ENCODE peak calls at places on chromosomes 12 and 14, in seven cellular contexts. B is cardiac fibroblast, X is heart left ventricle, A is astrocyte, C is fibroblast of the aortic adventitia, Q is choroid plexus epithelial cell, W is tibial artery. N is an unnamed sample.

GRCh38 chr12:46900734-46901463 is 75.1 kb upstream of the SLC38A4 start:
- DNase-seq in B (no peak), X (no peak), A (no peak), C (no peak), Q (no peak), W (no peak), N (no peak)

GRCh38 chr12:74689071-74689655 is 151.5 kb downstream of the ATXN7L3B start:
- DNase-seq in B (peak), X (no peak), A (peak), C (peak), Q (peak), W (no peak), N (no peak)

GRCh38 chr12:24905431-24905830 is 43.5 kb downstream of the BCAT1 start:
- DNase-seq in B (peak), X (no peak), A (peak), C (peak), Q (no peak), W (no peak), N (no peak)

GRCh38 chr14:74664717-74665116 is 48.2 kb downstream of the AREL1 start:
- DNase-seq in B (no peak), X (no peak), A (no peak), C (no peak), Q (no peak), W (no peak), N (no peak)

GRCh38 chr14:65940056-65940735 is 527.7 kb downstream of the FUT8 start:
- DNase-seq in B (peak), X (no peak), A (no peak), C (no peak), Q (no peak), W (no peak), N (no peak)

GRCh38 chr12:106022568-106023012 is 116.2 kb downstream of the NUAK1 start:
- DNase-seq in B (peak), X (no peak), A (no peak), C (peak), Q (no peak), W (no peak), N (no peak)

GRCh38 chr12:13192719-13193118 is 3.8 kb upstream of the EMP1 start:
- DNase-seq in B (no peak), X (no peak), A (no peak), C (no peak), Q (no peak), W (no peak), N (no peak)

GRCh38 chr14:61565836-61566536 is 129.3 kb upstream of the HIF1A start:
- DNase-seq in B (peak), X (no peak), A (peak), C (peak), Q (peak), W (no peak), N (no peak)

GRCh38 chr12:18139989-18140596 is 50.1 kb upstream of the RERGL start:
- DNase-seq in B (peak), X (no peak), A (no peak), C (peak), Q (peak), W (no peak), N (no peak)

GRCh38 chr14:88297306-88297705 is 25.8 kb downstream of the KCNK10 start:
- DNase-seq in B (no peak), X (no peak), A (no peak), C (no peak), Q (no peak), W (no peak), N (no peak)

GRCh38 chr12:11651785-11652184 is 2.3 kb downstream of the ETV6 start:
- DNase-seq in B (peak), X (no peak), A (no peak), C (peak), Q (peak), W (no peak), N (no peak)

DNA sequence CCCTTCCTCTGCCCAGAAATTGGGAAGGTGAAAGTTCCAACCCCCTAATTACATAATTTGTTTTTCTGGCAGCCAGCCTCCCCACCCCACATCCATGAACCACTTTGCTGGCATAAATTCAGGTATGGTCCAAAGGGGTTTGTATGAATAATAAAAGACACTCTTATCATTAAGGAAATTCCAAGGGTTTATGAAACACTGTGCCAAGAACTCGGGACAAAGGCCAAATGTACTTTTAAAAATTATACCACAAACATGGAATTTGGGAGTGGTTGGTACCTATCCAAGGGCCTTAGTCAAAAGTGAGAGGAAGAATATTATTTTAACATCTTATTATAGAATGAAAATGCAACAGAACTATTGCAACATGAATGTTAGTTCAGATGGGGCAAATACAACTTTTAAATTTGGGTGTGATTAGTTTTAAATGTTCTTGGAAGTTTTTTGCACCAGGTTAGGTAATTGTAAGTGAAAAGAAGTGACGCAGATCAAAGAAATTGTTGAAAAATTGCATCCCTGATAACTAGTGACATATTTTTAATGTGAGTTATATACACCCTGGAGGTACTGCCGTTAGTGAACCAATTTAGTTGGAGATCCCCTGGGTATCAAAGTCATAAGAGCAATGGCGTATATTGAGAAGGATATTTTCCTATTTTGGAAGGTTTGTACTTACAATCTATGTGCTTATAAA is 217.8 kb downstream of the TMEM117 start:
- DNase-seq in B (peak), X (no peak), A (peak), C (peak), Q (peak), W (no peak), N (no peak)
- H3K4me3 ChIP-seq in B (no peak), X (no peak), A (no peak), C (no peak), Q (no peak), W (no peak), N (no peak)

DNA sequence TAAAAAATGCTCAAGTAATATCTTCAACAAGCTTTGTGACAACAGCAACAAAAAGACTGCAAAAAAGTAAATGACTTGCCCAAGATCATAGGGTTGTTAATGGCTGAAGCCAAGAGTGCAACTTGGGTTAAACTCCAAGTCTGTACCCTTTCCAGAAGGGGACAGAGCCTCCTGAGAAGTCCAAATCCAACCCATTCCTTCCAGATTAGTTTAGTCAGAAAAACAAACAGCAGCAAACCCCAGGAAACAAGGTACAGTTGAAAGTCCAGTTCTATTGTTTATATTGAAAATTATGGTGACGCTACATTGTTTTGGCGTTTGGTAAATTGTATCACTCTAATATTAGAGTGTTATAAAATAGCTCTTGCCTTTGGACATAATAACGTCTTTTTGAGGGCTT is 239.9 kb downstream of the SPTSSA start:
- DNase-seq in B (no peak), X (no peak), A (no peak), C (no peak), Q (no peak), W (no peak), N (no peak)
- H3K4me3 ChIP-seq in B (no peak), X (no peak), A (no peak), C (no peak), Q (no peak), W (no peak), N (no peak)

DNA sequence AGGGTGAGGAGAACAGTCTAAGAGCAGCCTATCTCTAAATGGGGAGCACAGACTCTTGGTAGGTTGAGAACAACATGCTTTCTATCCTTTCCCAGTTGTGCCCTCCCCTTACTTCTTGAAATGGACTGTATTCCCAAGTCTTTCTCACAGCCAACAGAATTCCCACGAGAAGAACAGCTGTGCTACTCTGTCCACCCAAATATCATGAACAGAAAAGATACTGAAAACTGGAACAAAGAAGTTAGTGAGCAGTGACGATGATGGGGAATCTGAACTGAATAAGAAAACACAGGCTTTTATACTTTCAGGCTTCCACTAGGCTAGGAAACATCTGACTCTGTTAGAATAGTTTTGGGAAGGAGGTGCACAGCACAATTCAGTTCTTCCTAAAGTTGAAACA is 3.4 kb downstream of the NACA start:
- DNase-seq in B (no peak), X (no peak), A (no peak), C (no peak), Q (no peak), W (no peak), N (no peak)
- H3K4me3 ChIP-seq in B (peak), X (peak), A (peak), C (no peak), Q (no peak), W (no peak), N (peak)

GRCh38 chr12:123828120-123828519 is 66.0 kb downstream of the DNAH10 start:
- DNase-seq in B (no peak), X (no peak), A (no peak), C (no peak), Q (no peak), W (no peak), N (no peak)

GRCh38 chr12:123816896-123817537 is 54.9 kb downstream of the DNAH10 start:
- DNase-seq in B (no peak), X (no peak), A (no peak), C (no peak), Q (no peak), W (no peak), N (no peak)

GRCh38 chr12:123822804-123823203 is 60.7 kb downstream of the DNAH10 start:
- DNase-seq in B (no peak), X (no peak), A (no peak), C (no peak), Q (no peak), W (no peak), N (no peak)
- H3K4me3 ChIP-seq in B (no peak), X (no peak), A (no peak), C (no peak), Q (no peak), W (no peak), N (no peak)

GRCh38 chr14:100148837-100149731 is 10.4 kb downstream of the DEGS2 start:
- DNase-seq in B (no peak), X (no peak), A (no peak), C (no peak), Q (no peak), W (no peak), N (no peak)

GRCh38 chr14:100146548-100147091 is 12.8 kb downstream of the DEGS2 start:
- DNase-seq in B (no peak), X (no peak), A (no peak), C (no peak), Q (no peak), W (no peak), N (no peak)

GRCh38 chr14:100147181-100147631 is 12.2 kb downstream of the DEGS2 start:
- DNase-seq in B (no peak), X (no peak), A (no peak), C (no peak), Q (no peak), W (no peak), N (no peak)

GRCh38 chr14:100145682-100146464 is 13.6 kb downstream of the DEGS2 start:
- DNase-seq in B (no peak), X (no peak), A (no peak), C (no peak), Q (no peak), W (no peak), N (no peak)

DNA sequence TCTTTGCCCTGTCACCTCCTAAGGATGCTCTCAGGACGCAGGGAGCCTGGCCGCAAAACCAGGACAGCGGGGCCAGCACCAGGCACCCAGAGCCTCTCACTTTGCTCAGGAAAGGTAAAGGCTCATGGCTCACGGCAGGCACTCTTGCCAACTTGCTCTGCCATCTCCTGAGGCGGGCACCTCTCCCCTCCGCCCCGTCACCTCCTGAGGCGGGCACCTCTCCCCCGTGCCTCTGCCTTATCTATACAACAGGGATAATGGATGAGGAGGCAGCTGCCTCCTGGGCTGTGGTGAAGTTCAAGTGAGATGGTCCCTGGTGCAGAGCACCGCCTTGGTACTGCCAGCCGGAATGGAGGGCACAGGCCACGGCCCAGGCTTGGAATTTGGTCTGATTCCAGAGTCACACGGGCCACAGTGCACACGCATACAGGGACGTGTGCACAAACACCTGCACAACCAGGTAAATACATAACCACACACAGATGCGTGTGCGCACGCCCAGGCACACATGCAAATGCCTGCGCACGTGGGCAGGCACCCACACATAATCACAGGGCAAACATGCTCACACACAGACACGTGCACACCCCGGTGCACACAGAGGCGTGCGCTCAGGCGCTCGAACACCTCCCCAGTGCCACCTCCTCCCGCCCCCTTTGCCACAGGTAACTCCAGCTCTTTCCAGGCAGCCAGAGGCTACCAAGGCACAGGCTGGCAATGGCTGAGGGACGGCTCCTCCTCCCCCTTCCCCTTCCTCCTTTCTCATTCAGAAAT is 11.6 kb downstream of the DEGS2 start:
- DNase-seq in B (no peak), X (no peak), A (no peak), C (no peak), Q (no peak), W (no peak), N (no peak)
- H3K4me3 ChIP-seq in B (no peak), X (no peak), A (no peak), C (no peak), Q (no peak), W (no peak), N (no peak)

GRCh38 chr14:94461526-94462218 is 9.1 kb upstream of the SERPINA11 start:
- DNase-seq in B (no peak), X (no peak), A (peak), C (no peak), Q (no peak), W (no peak), N (no peak)

GRCh38 chr14:94458558-94459200 is 6.1 kb upstream of the SERPINA11 start:
- DNase-seq in B (peak), X (no peak), A (no peak), C (peak), Q (no peak), W (no peak), N (no peak)

GRCh38 chr14:94455928-94456327 is 3.3 kb upstream of the SERPINA11 start:
- DNase-seq in B (no peak), X (no peak), A (no peak), C (no peak), Q (no peak), W (no peak), N (no peak)

GRCh38 chr14:94460631-94461416 is 8.2 kb upstream of the SERPINA11 start:
- DNase-seq in B (no peak), X (no peak), A (no peak), C (no peak), Q (no peak), W (no peak), N (peak)

GRCh38 chr14:94458096-94458495 is 5.5 kb upstream of the SERPINA11 start:
- DNase-seq in B (no peak), X (no peak), A (no peak), C (no peak), Q (no peak), W (no peak), N (no peak)
- H3K4me3 ChIP-seq in B (no peak), X (no peak), A (no peak), C (no peak), Q (no peak), W (no peak), N (no peak)

GRCh38 chr12:38614171-38614570 is 291.2 kb downstream of the CPNE8 start:
- DNase-seq in B (no peak), X (no peak), A (no peak), C (no peak), Q (no peak), W (no peak), N (no peak)
- H3K4me3 ChIP-seq in B (no peak), X (no peak), A (no peak), C (no peak), Q (no peak), W (no peak), N (no peak)

GRCh38 chr12:124930576-124930975 is 16.1 kb upstream of the UBC start:
- DNase-seq in B (no peak), X (no peak), A (no peak), C (no peak), Q (no peak), W (no peak), N (no peak)

GRCh38 chr12:124927325-124928094 is 13.1 kb upstream of the UBC start:
- DNase-seq in B (peak), X (peak), A (peak), C (peak), Q (peak), W (peak), N (peak)

GRCh38 chr12:124929649-124930419 is 15.4 kb upstream of the UBC start:
- DNase-seq in B (no peak), X (no peak), A (no peak), C (no peak), Q (no peak), W (no peak), N (peak)

GRCh38 chr12:124928095-124928911 is 13.9 kb upstream of the UBC start:
- DNase-seq in B (peak), X (peak), A (peak), C (peak), Q (peak), W (peak), N (peak)

GRCh38 chr12:124928912-124929530 is 14.6 kb upstream of the UBC start:
- DNase-seq in B (no peak), X (no peak), A (no peak), C (no peak), Q (no peak), W (no peak), N (no peak)
- H3K4me3 ChIP-seq in B (no peak), X (no peak), A (no peak), C (no peak), Q (no peak), W (no peak), N (no peak)

GRCh38 chr12:123364532-123365140 is at the start of gene SBNO1:
- DNase-seq in B (peak), X (peak), A (peak), C (peak), Q (peak), W (peak), N (peak)

GRCh38 chr12:123363385-123363742 is 1.3 kb downstream of the SBNO1 start:
- DNase-seq in B (no peak), X (no peak), A (no peak), C (peak), Q (peak), W (no peak), N (no peak)

GRCh38 chr12:123367511-123367910 is 2.9 kb upstream of the SBNO1 start:
- DNase-seq in B (peak), X (no peak), A (no peak), C (peak), Q (no peak), W (no peak), N (no peak)

GRCh38 chr12:123365141-123365917 is 682 bp upstream of the SBNO1 start:
- DNase-seq in B (peak), X (peak), A (peak), C (peak), Q (peak), W (peak), N (peak)

DNA sequence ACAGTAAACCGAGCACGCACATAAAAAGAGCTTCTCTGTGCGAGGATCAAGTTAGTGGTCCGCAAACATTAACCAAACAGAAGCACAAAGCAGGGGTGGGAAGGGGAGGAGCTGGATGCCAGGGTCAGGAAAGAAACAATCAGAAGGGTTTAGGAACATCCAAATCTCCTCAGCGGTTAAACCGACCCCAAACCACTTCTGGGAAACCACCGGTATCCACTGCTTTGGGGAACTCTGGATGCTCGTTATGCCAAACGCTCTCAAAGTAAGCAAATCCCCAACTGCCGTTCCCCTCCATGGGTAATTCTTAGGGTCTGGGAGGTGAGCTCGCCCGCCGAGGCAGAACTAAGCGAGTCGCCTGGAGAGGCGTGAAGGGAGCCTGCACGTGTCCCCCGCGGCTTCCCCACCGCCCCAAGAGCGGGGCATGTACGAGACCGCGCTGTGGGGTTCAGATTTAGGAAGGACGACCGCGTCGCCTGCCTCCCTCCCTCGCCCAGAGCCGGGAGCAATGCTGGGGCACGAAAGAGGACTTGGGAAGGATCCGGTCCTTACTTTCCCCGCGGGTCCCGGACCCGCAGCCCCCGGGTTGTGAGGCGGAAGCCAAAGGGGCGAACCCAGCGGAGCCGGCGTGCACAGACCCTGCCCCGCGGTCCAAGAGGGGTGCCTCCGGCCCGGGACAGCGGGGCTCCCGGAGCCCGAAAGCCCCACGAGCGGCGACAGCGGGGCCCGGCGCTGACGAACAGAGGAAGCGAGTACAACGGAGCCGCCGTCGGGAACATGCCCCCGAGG is 710 bp downstream of the SBNO1 start:
- DNase-seq in B (peak), X (peak), A (peak), C (no peak), Q (no peak), W (no peak), N (peak)
- H3K4me3 ChIP-seq in B (peak), X (peak), A (peak), C (peak), Q (peak), W (peak), N (peak)